ENCODE peak calls at places on chromosomes 1 and 21, in eight cellular contexts. H is body of pancreas, O is GM23338, D is A549, Y is AG04449, G is mammary epithelial cell, V is left ventricle myocardium inferior, I is uterus. T is an unnamed sample.

GRCh38 chr21:27743971-27744564 is 777.2 kb upstream of the ADAMTS5 start:
- DNase-seq in H (no peak), O (no peak), D (no peak), Y (no peak), G (no peak), V (no peak), I (no peak), T (no peak)

GRCh38 chr1:192604979-192605620 is 29.5 kb downstream of the RGS1 start:
- DNase-seq in H (no peak), O (no peak), D (no peak), Y (no peak), G (no peak), V (no peak), I (no peak), T (no peak)

GRCh38 chr21:46416551-46416950 is 42.1 kb upstream of the DIP2A start:
- DNase-seq in H (no peak), O (no peak), D (no peak), Y (no peak), G (no peak), V (no peak), I (no peak), T (no peak)

GRCh38 chr1:109331113-109331512 is 24.3 kb upstream of the MYBPHL start:
- DNase-seq in H (no peak), O (no peak), D (no peak), Y (no peak), G (no peak), V (no peak), I (no peak), T (no peak)

GRCh38 chr1:109541102-109541501 is 1.4 kb downstream of the GPR61 start:
- DNase-seq in H (no peak), O (no peak), D (no peak), Y (no peak), G (no peak), V (no peak), I (no peak), T (no peak)

GRCh38 chr1:40818264-40818961 is 34.8 kb downstream of the KCNQ4 start:
- DNase-seq in H (peak), O (peak), D (no peak), Y (no peak), G (peak), V (peak), I (peak), T (no peak)

GRCh38 chr1:207873055-207873890 is 37.7 kb downstream of the CD34 start:
- DNase-seq in H (no peak), O (no peak), D (no peak), Y (no peak), G (no peak), V (no peak), I (no peak), T (no peak)

GRCh38 chr1:93111065-93111464 is 32.0 kb downstream of the MTF2 start:
- DNase-seq in H (no peak), O (no peak), D (no peak), Y (no peak), G (no peak), V (no peak), I (no peak), T (no peak)

GRCh38 chr1:24045766-24046165 is 65.6 kb upstream of the SRSF10 start:
- DNase-seq in H (no peak), O (no peak), D (peak), Y (no peak), G (no peak), V (no peak), I (peak), T (no peak)

GRCh38 chr1:25651824-25652741 is 35.5 kb downstream of the MAN1C1 start:
- DNase-seq in H (no peak), O (no peak), D (no peak), Y (no peak), G (no peak), V (peak), I (no peak), T (peak)

GRCh38 chr1:56315293-56315942 is 263.9 kb downstream of the PLPP3 start:
- DNase-seq in H (no peak), O (no peak), D (no peak), Y (no peak), G (no peak), V (no peak), I (no peak), T (no peak)

DNA sequence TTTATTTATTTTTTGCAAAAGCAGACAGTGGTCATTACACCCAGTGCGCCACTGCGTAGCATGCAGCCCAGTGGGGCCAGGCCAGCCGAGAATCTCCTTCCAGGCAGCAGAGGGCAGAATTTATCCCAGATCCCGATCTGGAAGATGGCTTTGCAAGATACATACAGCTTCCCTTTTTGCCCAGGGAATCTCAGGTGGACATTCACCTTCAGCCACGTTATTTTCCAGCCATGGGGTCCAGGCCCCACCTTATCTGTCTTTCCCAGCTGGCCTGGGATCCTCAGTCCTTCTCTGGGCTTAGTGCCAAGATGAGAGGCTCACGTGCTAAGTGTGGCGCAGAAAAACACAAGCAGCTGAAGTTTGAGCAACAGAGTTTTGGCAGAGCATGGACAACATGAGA is 123.6 kb downstream of the AJAP1 start:
- DNase-seq in H (peak), O (no peak), D (peak), Y (no peak), G (no peak), V (no peak), I (no peak), T (no peak)
- TF ChIP-seq CTCF in H (no peak), O (no peak), D (no peak), Y (no peak), G (peak), V (peak), I (no peak), T (peak)

GRCh38 chr1:162360874-162361260 is 15.8 kb downstream of the SPATA46 start:
- DNase-seq in H (no peak), O (no peak), D (no peak), Y (no peak), G (no peak), V (no peak), I (no peak), T (no peak)

GRCh38 chr1:162360237-162360873 is 16.3 kb downstream of the SPATA46 start:
- DNase-seq in H (no peak), O (no peak), D (no peak), Y (no peak), G (no peak), V (no peak), I (no peak), T (no peak)

GRCh38 chr1:162358928-162359327 is 17.7 kb downstream of the SPATA46 start:
- DNase-seq in H (no peak), O (no peak), D (no peak), Y (no peak), G (no peak), V (no peak), I (no peak), T (no peak)

GRCh38 chr1:162359523-162360236 is 17.0 kb downstream of the SPATA46 start:
- DNase-seq in H (no peak), O (no peak), D (no peak), Y (no peak), G (no peak), V (no peak), I (no peak), T (no peak)

DNA sequence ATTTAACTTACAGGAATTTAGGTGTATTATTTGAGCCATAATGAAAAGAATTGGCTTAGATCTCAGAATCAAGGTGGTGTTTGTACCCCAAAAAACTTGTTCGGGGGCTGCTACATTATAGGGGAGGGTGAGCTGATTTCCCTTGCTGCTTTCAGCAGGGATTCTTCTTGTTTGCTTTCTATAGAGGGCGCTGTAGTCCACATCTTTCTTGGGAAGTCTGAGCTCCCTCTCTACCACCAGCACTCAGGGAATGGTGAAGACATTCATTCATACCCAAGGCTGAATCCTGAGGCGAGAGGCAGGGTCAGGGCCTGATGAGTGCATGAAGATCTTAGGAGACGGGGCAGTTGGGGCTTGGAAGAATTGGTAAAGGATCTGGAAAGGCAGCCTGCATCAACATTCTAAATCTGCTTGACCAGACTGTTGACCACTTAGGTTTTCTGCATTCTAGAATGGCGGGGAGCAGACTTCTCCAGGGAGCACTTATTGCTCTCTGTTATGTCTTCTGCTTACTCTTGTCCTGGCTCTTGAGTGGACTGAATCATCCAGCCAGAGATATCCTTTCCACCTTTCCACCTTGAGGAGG is 18.9 kb downstream of the SPATA46 start:
- DNase-seq in H (no peak), O (peak), D (peak), Y (no peak), G (peak), V (no peak), I (no peak), T (no peak)
- TF ChIP-seq CTCF in H (peak), O (peak), D (peak), Y (no peak), G (peak), V (peak), I (no peak), T (peak)

DNA sequence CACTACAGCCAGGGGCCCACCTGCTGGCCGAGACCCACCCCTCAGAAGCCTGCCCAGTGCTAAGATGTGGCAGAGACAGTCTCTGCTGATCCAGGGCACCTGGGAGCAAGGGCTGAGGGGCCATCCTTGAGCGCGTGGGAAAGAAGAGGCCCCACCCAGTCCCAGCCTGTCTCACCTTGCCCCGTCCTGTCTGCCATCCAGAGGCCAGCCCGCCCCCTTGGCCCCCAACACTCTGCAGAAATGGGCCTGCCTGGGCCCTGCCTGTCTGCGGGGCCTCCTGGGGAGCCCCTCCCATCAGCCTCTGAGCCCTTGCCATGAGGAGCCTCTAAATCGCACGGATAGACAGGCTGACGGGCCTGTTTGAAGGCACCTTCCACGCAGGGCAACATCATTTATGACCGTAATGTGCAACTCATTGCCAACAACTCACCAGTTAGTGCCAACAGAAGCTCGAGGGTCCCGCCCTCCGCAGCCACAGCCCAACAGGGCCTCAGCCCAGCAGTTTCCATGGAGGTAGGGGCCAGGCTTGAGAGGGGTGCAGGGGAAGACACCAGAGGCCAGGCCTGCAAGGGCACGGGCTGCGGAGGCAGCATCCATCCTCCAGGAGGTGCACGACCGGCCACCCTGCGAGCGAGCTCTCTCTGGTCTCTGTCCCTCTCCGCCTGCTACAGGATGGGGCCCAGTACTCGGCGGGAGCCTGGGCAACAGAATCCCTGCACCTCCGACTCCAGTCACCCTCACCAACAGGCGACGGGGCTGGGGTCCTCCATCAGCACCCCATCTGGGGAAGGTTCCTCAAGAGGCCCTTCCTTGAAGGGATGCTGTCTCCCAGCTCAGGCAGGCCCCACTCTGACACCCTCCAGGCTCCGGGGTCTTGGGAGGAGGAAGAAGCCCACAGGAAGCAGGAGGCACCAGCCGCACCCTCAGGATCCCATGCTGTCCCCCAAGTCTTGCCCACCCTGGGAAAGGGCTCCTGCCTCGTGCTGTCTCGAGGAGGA is 78.0 kb downstream of the MEGF6 start:
- DNase-seq in H (no peak), O (peak), D (peak), Y (no peak), G (no peak), V (no peak), I (no peak), T (no peak)
- TF ChIP-seq CTCF in H (no peak), O (peak), D (no peak), Y (peak), G (no peak), V (no peak), I (no peak), T (peak)

DNA sequence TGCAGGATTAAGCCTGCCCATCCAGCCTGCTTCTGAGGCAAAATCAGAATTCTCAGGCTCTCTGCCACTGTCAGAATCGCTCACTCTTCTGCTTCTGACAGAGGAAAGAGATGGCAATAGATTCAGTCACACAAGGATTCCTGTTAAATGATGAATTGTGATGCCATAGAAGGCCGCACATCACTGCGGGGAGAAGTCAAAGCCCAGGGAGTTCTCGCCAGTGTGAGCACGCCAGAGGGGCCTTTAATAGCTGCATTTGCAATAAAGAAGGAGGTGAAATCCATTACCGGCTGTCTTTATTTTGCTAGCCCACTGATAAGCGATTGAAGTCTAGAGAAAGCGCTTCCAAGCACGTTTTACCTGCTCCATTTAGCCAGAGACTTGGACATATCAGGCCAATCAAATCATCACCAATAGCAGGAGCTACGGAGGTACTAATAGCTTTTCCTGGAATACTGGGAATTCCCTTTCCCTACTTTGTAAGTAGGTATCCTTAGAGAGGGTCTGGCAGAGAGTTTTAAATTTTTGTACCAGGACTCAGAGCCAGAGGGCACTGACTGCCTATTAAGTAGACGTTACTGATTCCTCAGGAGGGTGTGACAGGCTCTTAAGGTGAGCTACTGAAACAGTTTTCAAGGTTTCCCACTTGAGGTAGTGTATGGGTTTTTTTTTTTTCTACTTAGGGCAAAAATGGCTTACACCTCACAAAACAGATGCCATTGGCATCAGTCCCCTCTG is 10.1 kb upstream of the TARBP1 start:
- DNase-seq in H (no peak), O (no peak), D (no peak), Y (no peak), G (no peak), V (no peak), I (no peak), T (no peak)
- TF ChIP-seq CTCF in H (no peak), O (no peak), D (no peak), Y (no peak), G (no peak), V (no peak), I (no peak), T (no peak)

GRCh38 chr1:110645172-110645571 is 29.6 kb downstream of the KCNA3 start:
- DNase-seq in H (no peak), O (no peak), D (no peak), Y (no peak), G (no peak), V (no peak), I (no peak), T (no peak)
- TF ChIP-seq CTCF in H (no peak), O (no peak), D (no peak), Y (no peak), G (no peak), V (no peak), I (no peak), T (no peak)

GRCh38 chr1:111015222-111015621 is 51.5 kb upstream of the LRIF1 start:
- DNase-seq in H (no peak), O (peak), D (no peak), Y (no peak), G (no peak), V (no peak), I (no peak), T (no peak)
- TF ChIP-seq CTCF in H (no peak), O (peak), D (no peak), Y (no peak), G (no peak), V (no peak), I (no peak), T (no peak)

DNA sequence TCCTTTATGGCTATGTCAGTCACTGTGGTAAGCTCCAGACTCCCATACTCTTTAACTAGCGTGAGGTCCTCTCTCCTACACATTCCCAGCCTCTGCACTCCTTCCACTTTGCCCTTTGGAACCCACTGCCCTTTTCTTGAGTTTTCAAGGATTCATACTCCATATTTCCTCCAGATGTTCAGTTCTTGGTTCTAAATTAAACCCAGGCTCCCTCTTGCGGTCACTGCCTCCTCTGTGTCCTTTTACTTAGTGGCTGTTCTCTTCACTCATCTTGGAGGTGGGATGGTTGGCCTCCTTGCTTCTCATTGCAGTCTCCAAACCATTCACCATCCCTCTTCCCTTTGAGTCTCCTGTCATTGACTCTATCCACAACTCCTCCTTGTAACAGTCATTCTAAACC is 208.1 kb downstream of the TGFB2 start:
- DNase-seq in H (no peak), O (no peak), D (no peak), Y (no peak), G (no peak), V (no peak), I (no peak), T (no peak)
- TF ChIP-seq CTCF in H (no peak), O (peak), D (no peak), Y (peak), G (no peak), V (no peak), I (no peak), T (no peak)

T was measured in type B pancreatic cell.